ENCODE peak calls at places on chromosomes 16 and 17, in seven cellular contexts. One of them, this sample, is unnamed. For H3K4me1, the result is how much of the 10 kb centered on the place peaks cover.

GRCh38 chr17:73437826-73438225 is 126.0 kb upstream of the CDC42EP4 start:
- DNase-seq in GM23338: no peak
- DNase-seq in cardiac muscle cell: no peak
- DNase-seq in heart left ventricle: no peak
- DNase-seq in ascending aorta: no peak
- DNase-seq in left ventricle myocardium inferior: no peak
- DNase-seq in sigmoid colon: no peak
- DNase-seq in this sample: no peak

GRCh38 chr16:2054543-2055245 is 6.9 kb downstream of the TSC2 start:
- DNase-seq in GM23338: no peak
- DNase-seq in cardiac muscle cell: no peak
- DNase-seq in heart left ventricle: no peak
- DNase-seq in ascending aorta: no peak
- DNase-seq in left ventricle myocardium inferior: no peak
- DNase-seq in sigmoid colon: no peak
- DNase-seq in this sample: no peak

GRCh38 chr16:83272201-83272600 is 535.6 kb upstream of the HSBP1 start:
- DNase-seq in GM23338: no peak
- DNase-seq in cardiac muscle cell: no peak
- DNase-seq in heart left ventricle: no peak
- DNase-seq in ascending aorta: no peak
- DNase-seq in left ventricle myocardium inferior: no peak
- DNase-seq in sigmoid colon: no peak
- DNase-seq in this sample: no peak

GRCh38 chr17:72467841-72468653 is 347.2 kb downstream of the SOX9 start:
- DNase-seq in GM23338: peak
- DNase-seq in cardiac muscle cell: peak
- DNase-seq in heart left ventricle: no peak
- DNase-seq in ascending aorta: no peak
- DNase-seq in left ventricle myocardium inferior: peak
- DNase-seq in sigmoid colon: no peak
- DNase-seq in this sample: peak

GRCh38 chr17:55005520-55005919 is 37.0 kb downstream of the STXBP4 start:
- DNase-seq in GM23338: peak
- DNase-seq in cardiac muscle cell: peak
- DNase-seq in heart left ventricle: no peak
- DNase-seq in ascending aorta: no peak
- DNase-seq in left ventricle myocardium inferior: no peak
- DNase-seq in sigmoid colon: no peak
- DNase-seq in this sample: no peak

GRCh38 chr16:23578096-23578830 is 17.9 kb downstream of the NDUFAB1 start:
- DNase-seq in GM23338: no peak
- DNase-seq in cardiac muscle cell: peak
- DNase-seq in heart left ventricle: no peak
- DNase-seq in ascending aorta: no peak
- DNase-seq in left ventricle myocardium inferior: no peak
- DNase-seq in sigmoid colon: peak
- DNase-seq in this sample: no peak

GRCh38 chr16:66954097-66954659 is 6.9 kb upstream of the CES3 start:
- DNase-seq in GM23338: peak
- DNase-seq in cardiac muscle cell: peak
- DNase-seq in heart left ventricle: peak
- DNase-seq in ascending aorta: peak
- DNase-seq in left ventricle myocardium inferior: peak
- DNase-seq in sigmoid colon: peak
- DNase-seq in this sample: no peak

GRCh38 chr16:84284168-84284722 is 10.4 kb upstream of the WFDC1 start:
- DNase-seq in GM23338: peak
- DNase-seq in cardiac muscle cell: peak
- DNase-seq in heart left ventricle: peak
- DNase-seq in ascending aorta: peak
- DNase-seq in left ventricle myocardium inferior: peak
- DNase-seq in sigmoid colon: peak
- DNase-seq in this sample: no peak

GRCh38 chr17:12407495-12407894 is 258.2 kb upstream of the MYOCD start:
- DNase-seq in GM23338: no peak
- DNase-seq in cardiac muscle cell: no peak
- DNase-seq in heart left ventricle: no peak
- DNase-seq in ascending aorta: no peak
- DNase-seq in left ventricle myocardium inferior: no peak
- DNase-seq in sigmoid colon: no peak
- DNase-seq in this sample: no peak

GRCh38 chr17:57724038-57724728 is 20.9 kb downstream of the CCDC182 start:
- DNase-seq in GM23338: no peak
- DNase-seq in cardiac muscle cell: no peak
- DNase-seq in heart left ventricle: no peak
- DNase-seq in ascending aorta: no peak
- DNase-seq in left ventricle myocardium inferior: no peak
- DNase-seq in sigmoid colon: no peak
- DNase-seq in this sample: no peak

GRCh38 chr17:21417921-21418320 is 41.8 kb downstream of the KCNJ12 start:
- DNase-seq in GM23338: no peak
- DNase-seq in cardiac muscle cell: no peak
- DNase-seq in heart left ventricle: no peak
- DNase-seq in ascending aorta: peak
- DNase-seq in left ventricle myocardium inferior: peak
- DNase-seq in sigmoid colon: peak
- DNase-seq in this sample: no peak

GRCh38 chr17:27743288-27743885 is 56.9 kb downstream of the NOS2 start:
- DNase-seq in GM23338: no peak
- DNase-seq in cardiac muscle cell: no peak
- DNase-seq in heart left ventricle: no peak
- DNase-seq in ascending aorta: no peak
- DNase-seq in left ventricle myocardium inferior: no peak
- DNase-seq in sigmoid colon: no peak
- DNase-seq in this sample: no peak

GRCh38 chr16:49620868-49621239 is 235.1 kb downstream of the ZNF423 start:
- DNase-seq in GM23338: no peak
- DNase-seq in cardiac muscle cell: peak
- DNase-seq in heart left ventricle: no peak
- DNase-seq in ascending aorta: no peak
- DNase-seq in left ventricle myocardium inferior: no peak
- DNase-seq in sigmoid colon: no peak
- DNase-seq in this sample: peak

GRCh38 chr16:1089822-1090619 is 6.0 kb downstream of the C1QTNF8 start:
- DNase-seq in GM23338: peak
- DNase-seq in cardiac muscle cell: no peak
- DNase-seq in heart left ventricle: peak
- DNase-seq in ascending aorta: peak
- DNase-seq in left ventricle myocardium inferior: peak
- DNase-seq in sigmoid colon: no peak
- DNase-seq in this sample: no peak

GRCh38 chr16:20763461-20764232 is at the start of gene ACSM3:
- DNase-seq in GM23338: peak
- DNase-seq in cardiac muscle cell: peak
- DNase-seq in heart left ventricle: peak
- DNase-seq in ascending aorta: peak
- DNase-seq in left ventricle myocardium inferior: no peak
- DNase-seq in sigmoid colon: peak
- DNase-seq in this sample: no peak

GRCh38 chr16:67940436-67941089 is 3.4 kb downstream of the LCAT start:
- DNase-seq in GM23338: no peak
- DNase-seq in cardiac muscle cell: no peak
- DNase-seq in heart left ventricle: no peak
- DNase-seq in ascending aorta: no peak
- DNase-seq in left ventricle myocardium inferior: no peak
- DNase-seq in sigmoid colon: no peak
- DNase-seq in this sample: no peak

GRCh38 chr16:75997606-75998005 is 271.3 kb upstream of the CPHXL start:
- DNase-seq in GM23338: no peak
- DNase-seq in cardiac muscle cell: no peak
- DNase-seq in heart left ventricle: no peak
- DNase-seq in ascending aorta: no peak
- DNase-seq in left ventricle myocardium inferior: no peak
- DNase-seq in sigmoid colon: no peak
- DNase-seq in this sample: no peak

GRCh38 chr16:54273566-54273965 is 13.0 kb downstream of the IRX3 start:
- DNase-seq in GM23338: no peak
- DNase-seq in cardiac muscle cell: no peak
- DNase-seq in heart left ventricle: no peak
- DNase-seq in ascending aorta: peak
- DNase-seq in left ventricle myocardium inferior: no peak
- DNase-seq in sigmoid colon: no peak
- DNase-seq in this sample: peak

GRCh38 chr16:2716101-2716885 is 3.7 kb downstream of the PRSS27 start:
- DNase-seq in GM23338: no peak
- DNase-seq in cardiac muscle cell: no peak
- DNase-seq in heart left ventricle: no peak
- DNase-seq in ascending aorta: no peak
- DNase-seq in left ventricle myocardium inferior: no peak
- DNase-seq in sigmoid colon: no peak
- DNase-seq in this sample: peak

GRCh38 chr16:88999457-89000206 is 22.6 kb upstream of the CBFA2T3 start:
- DNase-seq in GM23338: peak
- DNase-seq in cardiac muscle cell: peak
- DNase-seq in heart left ventricle: no peak
- DNase-seq in ascending aorta: no peak
- DNase-seq in left ventricle myocardium inferior: no peak
- DNase-seq in sigmoid colon: no peak
- DNase-seq in this sample: no peak

GRCh38 chr17:50149425-50150353 is 788 bp downstream of the PPP1R9B start:
- DNase-seq in GM23338: peak
- DNase-seq in cardiac muscle cell: peak
- DNase-seq in heart left ventricle: peak
- DNase-seq in ascending aorta: no peak
- DNase-seq in left ventricle myocardium inferior: peak
- DNase-seq in sigmoid colon: peak
- DNase-seq in this sample: peak

GRCh38 chr16:50802000-50802399 is 60.1 kb downstream of the CYLD start:
- DNase-seq in GM23338: no peak
- DNase-seq in cardiac muscle cell: peak
- DNase-seq in heart left ventricle: no peak
- DNase-seq in ascending aorta: no peak
- DNase-seq in left ventricle myocardium inferior: no peak
- DNase-seq in sigmoid colon: no peak
- DNase-seq in this sample: no peak

GRCh38 chr17:63772801-63773271 is 561 bp downstream of the CCDC47 start:
- DNase-seq in GM23338: peak
- DNase-seq in cardiac muscle cell: peak
- DNase-seq in heart left ventricle: no peak
- DNase-seq in ascending aorta: no peak
- DNase-seq in left ventricle myocardium inferior: no peak
- DNase-seq in sigmoid colon: no peak
- DNase-seq in this sample: no peak
- H3K4me1 ChIP-seq in GM23338: under half
- H3K4me1 ChIP-seq in cardiac muscle cell: under half
- H3K4me1 ChIP-seq in heart left ventricle: under half
- H3K4me1 ChIP-seq in ascending aorta: under half
- H3K4me1 ChIP-seq in left ventricle myocardium inferior: half or more
- H3K4me1 ChIP-seq in sigmoid colon: under half
- H3K4me1 ChIP-seq in this sample: under half

DNA sequence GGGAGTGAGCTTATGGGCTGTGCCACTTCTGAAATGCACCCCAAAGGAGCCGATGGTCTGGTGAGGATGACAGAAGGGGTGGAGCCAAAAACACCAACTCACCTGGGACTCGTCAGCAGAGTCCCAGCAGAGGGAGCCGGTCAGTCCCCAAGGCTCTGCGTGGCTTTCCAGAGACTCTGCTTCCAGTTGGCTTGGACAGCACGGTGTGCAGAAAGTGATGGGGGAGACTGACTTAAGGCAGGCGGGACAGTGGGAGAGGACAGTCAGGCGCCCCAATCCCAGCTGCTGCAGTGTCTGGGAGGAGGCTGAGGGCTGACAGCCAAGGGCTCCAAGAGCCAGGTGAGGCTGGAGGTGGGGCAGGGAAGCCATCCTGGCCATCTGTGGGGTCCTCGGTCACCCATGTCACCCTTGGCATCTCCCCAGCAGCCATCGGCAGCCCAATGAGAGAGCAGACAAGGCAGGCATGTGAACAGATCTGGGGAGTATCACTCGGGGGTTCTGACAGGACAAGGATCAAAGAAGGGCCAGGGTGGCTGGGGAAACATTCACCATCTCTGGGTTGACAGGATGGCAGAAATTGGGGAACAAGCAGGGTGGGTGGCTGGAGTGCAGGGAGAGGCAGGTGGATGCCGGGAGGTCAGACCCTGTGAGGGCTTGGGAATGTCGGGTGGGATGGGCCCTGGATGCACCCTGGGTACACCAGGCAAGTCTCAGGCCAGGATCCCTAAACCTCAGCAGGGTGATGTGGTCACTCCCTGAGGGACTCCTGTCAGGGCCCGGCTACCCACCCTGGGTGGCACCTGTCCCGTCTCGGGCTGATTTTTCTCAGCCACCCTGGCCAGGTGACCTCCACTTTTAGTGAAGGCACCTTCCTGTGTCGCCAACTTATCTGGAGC is 8.9 kb upstream of the KRTAP17-1 start:
- DNase-seq in GM23338: peak
- DNase-seq in cardiac muscle cell: no peak
- DNase-seq in heart left ventricle: no peak
- DNase-seq in ascending aorta: no peak
- DNase-seq in left ventricle myocardium inferior: no peak
- DNase-seq in sigmoid colon: no peak
- DNase-seq in this sample: no peak
- TF ChIP-seq CTCF in GM23338: peak
- TF ChIP-seq CTCF in cardiac muscle cell: no peak
- TF ChIP-seq CTCF in heart left ventricle: no peak
- TF ChIP-seq CTCF in ascending aorta: no peak
- TF ChIP-seq CTCF in left ventricle myocardium inferior: no peak
- TF ChIP-seq CTCF in sigmoid colon: no peak
- TF ChIP-seq CTCF in this sample: peak

DNA sequence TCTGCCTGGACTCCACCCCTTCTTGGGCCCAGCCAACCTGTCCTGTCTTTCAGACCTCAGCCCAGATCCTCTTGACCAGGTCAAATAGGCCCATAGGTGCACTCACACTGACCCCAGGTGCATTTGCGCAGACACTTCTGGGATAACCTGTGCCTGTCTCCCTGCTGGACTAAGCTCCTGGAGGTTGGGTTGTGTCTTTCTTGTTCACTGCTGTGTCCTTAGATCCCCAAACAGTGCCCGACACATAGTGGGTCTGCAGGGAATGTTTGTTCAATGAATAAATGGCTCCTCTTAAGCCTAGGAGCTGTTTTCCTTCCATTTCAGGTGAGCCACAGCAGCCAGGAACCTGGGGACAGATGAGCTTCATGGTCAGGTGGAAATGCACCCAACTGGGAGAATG is 48.9 kb downstream of the NLRP1 start:
- DNase-seq in GM23338: no peak
- DNase-seq in cardiac muscle cell: no peak
- DNase-seq in heart left ventricle: no peak
- DNase-seq in ascending aorta: peak
- DNase-seq in left ventricle myocardium inferior: no peak
- DNase-seq in sigmoid colon: no peak
- DNase-seq in this sample: no peak
- H3K4me3 ChIP-seq in GM23338: no peak
- H3K4me3 ChIP-seq in cardiac muscle cell: no peak
- H3K4me3 ChIP-seq in heart left ventricle: no peak
- H3K4me3 ChIP-seq in ascending aorta: no peak
- H3K4me3 ChIP-seq in left ventricle myocardium inferior: no peak
- H3K4me3 ChIP-seq in sigmoid colon: no peak
- H3K4me3 ChIP-seq in this sample: no peak

DNA sequence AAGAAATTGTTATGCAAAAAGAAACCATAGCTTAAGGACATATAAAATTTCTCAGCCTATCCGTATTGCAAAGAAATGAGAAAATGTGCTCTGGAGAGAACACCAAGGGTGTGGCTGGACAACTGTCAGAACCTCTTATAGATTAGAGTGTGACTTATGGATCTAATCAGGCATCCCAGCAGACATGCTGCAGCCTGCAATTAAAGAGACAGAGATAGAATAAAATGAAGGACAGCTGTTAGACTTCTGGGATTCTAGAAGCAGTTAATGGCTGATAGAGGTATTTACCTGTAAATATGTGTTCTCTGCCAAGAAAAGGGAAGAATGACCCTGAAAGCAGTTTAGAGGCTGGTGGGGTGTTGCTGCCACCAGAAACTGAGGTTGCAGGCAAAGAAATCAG is 160.1 kb upstream of the KIF2B start:
- DNase-seq in GM23338: no peak
- DNase-seq in cardiac muscle cell: no peak
- DNase-seq in heart left ventricle: no peak
- DNase-seq in ascending aorta: no peak
- DNase-seq in left ventricle myocardium inferior: no peak
- DNase-seq in sigmoid colon: no peak
- DNase-seq in this sample: no peak
- H3K4me1 ChIP-seq in GM23338: under half
- H3K4me1 ChIP-seq in cardiac muscle cell: under half
- H3K4me1 ChIP-seq in heart left ventricle: under half
- H3K4me1 ChIP-seq in ascending aorta: under half
- H3K4me1 ChIP-seq in left ventricle myocardium inferior: under half
- H3K4me1 ChIP-seq in sigmoid colon: under half
- H3K4me1 ChIP-seq in this sample: under half